ENCODE peak calls at places on chromosomes 11 and 22, in six cellular contexts. F, Q, C, O, H and T are unnamed samples.

GRCh38 chr11:76918941-76919386 is 58.2 kb downstream of the ACER3 start:
- DNase-seq in F (peak), Q (peak), C (peak), O (peak), H (peak), T (no peak)

GRCh38 chr11:1261241-1262071 is 38.6 kb downstream of the MUC5B start:
- DNase-seq in F (no peak), Q (no peak), C (no peak), O (no peak), H (no peak), T (no peak)

GRCh38 chr11:105211806-105212531 is 72.4 kb upstream of the CARD18 start:
- DNase-seq in F (no peak), Q (no peak), C (no peak), O (no peak), H (no peak), T (no peak)

GRCh38 chr11:110762596-110762995 is 50.4 kb upstream of the ARHGAP20 start:
- DNase-seq in F (peak), Q (no peak), C (no peak), O (no peak), H (no peak), T (no peak)

GRCh38 chr22:44787832-44788231 is 35.5 kb downstream of the ARHGAP8 start:
- DNase-seq in F (no peak), Q (no peak), C (no peak), O (no peak), H (no peak), T (no peak)

GRCh38 chr22:46239261-46240048 is 10.6 kb downstream of the CDPF1 start:
- DNase-seq in F (no peak), Q (no peak), C (no peak), O (no peak), H (no peak), T (no peak)

GRCh38 chr11:118170231-118170630 is 6.2 kb downstream of the SCN2B start:
- DNase-seq in F (no peak), Q (no peak), C (no peak), O (no peak), H (no peak), T (no peak)

GRCh38 chr11:117575856-117576255 is 221.2 kb downstream of the DSCAML1 start:
- DNase-seq in F (no peak), Q (no peak), C (no peak), O (no peak), H (no peak), T (no peak)

GRCh38 chr11:122578168-122578825 is 77.2 kb upstream of the UBASH3B start:
- DNase-seq in F (peak), Q (no peak), C (no peak), O (no peak), H (no peak), T (no peak)

GRCh38 chr11:66080055-66080817 is 10.2 kb downstream of the PACS1 start:
- DNase-seq in F (peak), Q (no peak), C (no peak), O (no peak), H (peak), T (no peak)

GRCh38 chr11:86696004-86696403 is 23.6 kb upstream of the ME3 start:
- DNase-seq in F (peak), Q (no peak), C (no peak), O (no peak), H (peak), T (peak)

GRCh38 chr11:69797156-69797555 is 22.0 kb upstream of the FGF4 start:
- DNase-seq in F (no peak), Q (no peak), C (no peak), O (no peak), H (no peak), T (no peak)

GRCh38 chr22:21636629-21637218 is 4.2 kb downstream of the CCDC116 start:
- DNase-seq in F (no peak), Q (no peak), C (no peak), O (no peak), H (no peak), T (no peak)

GRCh38 chr11:125378083-125378482 is 118.0 kb downstream of the FEZ1 start:
- DNase-seq in F (no peak), Q (no peak), C (no peak), O (no peak), H (no peak), T (no peak)

GRCh38 chr11:65505434-65506315 is 6.8 kb downstream of the MALAT1 start:
- DNase-seq in F (peak), Q (no peak), C (no peak), O (no peak), H (no peak), T (no peak)

GRCh38 chr11:61171907-61172306 is 10.7 kb upstream of the VPS37C start:
- DNase-seq in F (no peak), Q (no peak), C (no peak), O (no peak), H (no peak), T (no peak)

GRCh38 chr11:126636911-126637799 is 281.7 kb downstream of the ST3GAL4 start:
- DNase-seq in F (peak), Q (no peak), C (no peak), O (no peak), H (no peak), T (no peak)

GRCh38 chr22:32106930-32107329 is 52.2 kb downstream of the C22orf42 start:
- DNase-seq in F (peak), Q (peak), C (no peak), O (peak), H (peak), T (no peak)

GRCh38 chr11:65129649-65130441 is 4.5 kb downstream of the SYVN1 start:
- DNase-seq in F (no peak), Q (no peak), C (no peak), O (no peak), H (no peak), T (no peak)

GRCh38 chr11:12272821-12273617 is 104.4 kb upstream of the PARVA start:
- DNase-seq in F (peak), Q (no peak), C (no peak), O (no peak), H (no peak), T (no peak)

GRCh38 chr22:27045103-27045940 is 387.9 kb downstream of the MIAT start:
- DNase-seq in F (peak), Q (no peak), C (no peak), O (peak), H (peak), T (peak)

GRCh38 chr11:64850979-64851567 is 6.6 kb upstream of the CDC42BPG start:
- DNase-seq in F (peak), Q (peak), C (no peak), O (peak), H (peak), T (no peak)

GRCh38 chr11:61862714-61863547 is 28.4 kb downstream of the FADS3 start:
- DNase-seq in F (no peak), Q (no peak), C (no peak), O (no peak), H (no peak), T (no peak)

GRCh38 chr22:37163096-37163489 is 13.4 kb upstream of the IL2RB start:
- DNase-seq in F (no peak), Q (no peak), C (no peak), O (no peak), H (no peak), T (no peak)

GRCh38 chr11:61756452-61757212 is 4.2 kb downstream of the MYRF start:
- DNase-seq in F (no peak), Q (no peak), C (no peak), O (no peak), H (peak), T (no peak)

GRCh38 chr11:101825551-101825950 is 89.3 kb upstream of the CEP126 start:
- DNase-seq in F (no peak), Q (no peak), C (no peak), O (no peak), H (no peak), T (no peak)

GRCh38 chr11:109247071-109247470 is 174.9 kb upstream of the C11orf87 start:
- DNase-seq in F (peak), Q (no peak), C (no peak), O (no peak), H (no peak), T (no peak)

GRCh38 chr11:124276081-124276480 is 19.9 kb downstream of the OR8G5 start:
- DNase-seq in F (peak), Q (no peak), C (no peak), O (no peak), H (no peak), T (no peak)

GRCh38 chr11:63020671-63021255 is 5.1 kb upstream of the SLC22A8 start:
- DNase-seq in F (no peak), Q (peak), C (no peak), O (no peak), H (no peak), T (no peak)

GRCh38 chr22:22248878-22249277 is 4.3 kb downstream of the VPREB1 start:
- DNase-seq in F (no peak), Q (no peak), C (no peak), O (no peak), H (no peak), T (no peak)